ENCODE peak calls at places on chromosome 15, in six cellular contexts. B is Kasumi-1; U is CD4-positive, CD25-positive, alpha-beta regulatory T cell; A is activated naive CD8-positive, alpha-beta T cell treated with anti-CD3 and anti-CD28 coated beads, Interleukin-2, amount 50 U/mL, for 16 hours; Z is astrocyte of the spinal cord; D is activated naive CD4-positive, alpha-beta T cell treated with anti-CD3 and anti-CD28 coated beads for 36 hours. S is an unnamed sample.

GRCh38 chr15:63256433-63256884 is 20.9 kb upstream of the APH1B start:
- DNase-seq in U (no peak), D (no peak), Z (peak), A (no peak), B (no peak), S (peak)

GRCh38 chr15:57307527-57308193 is 68.6 kb upstream of the CGNL1 start:
- DNase-seq in A (no peak), U (no peak), B (no peak), Z (no peak), D (no peak), S (no peak)

GRCh38 chr15:63634154-63634553 is 37.0 kb downstream of the FBXL22 start:
- DNase-seq in A (no peak), D (no peak), B (no peak), Z (no peak), U (no peak), S (no peak)

GRCh38 chr15:40825661-40826088 is 2.8 kb downstream of the PPP1R14D start:
- DNase-seq in A (no peak), D (no peak), Z (peak), B (no peak), U (no peak), S (peak)

GRCh38 chr15:32867313-32867626 is 149.5 kb downstream of the GREM1 start:
- DNase-seq in D (no peak), U (no peak), Z (peak), A (no peak), B (no peak), S (peak)

GRCh38 chr15:40846846-40847224 is 3.0 kb downstream of the SPINT1 start:
- DNase-seq in U (no peak), A (no peak), D (no peak), B (no peak), Z (no peak), S (no peak)

GRCh38 chr15:81029416-81030367 is 29.0 kb downstream of the TLNRD1 start:
- DNase-seq in Z (peak), A (no peak), U (no peak), B (no peak), D (no peak), S (peak)

GRCh38 chr15:88077249-88077810 is 179.2 kb downstream of the NTRK3 start:
- DNase-seq in U (no peak), A (no peak), B (no peak), Z (no peak), D (no peak), S (no peak)

GRCh38 chr15:79133309-79133708 is 42.7 kb upstream of the RASGRF1 start:
- DNase-seq in B (no peak), D (no peak), U (no peak), Z (no peak), A (no peak), S (no peak)

GRCh38 chr15:74960995-74961588 is 4.5 kb upstream of the RPP25 start:
- DNase-seq in A (no peak), B (no peak), U (no peak), Z (no peak), D (no peak), S (peak)

GRCh38 chr15:48470096-48470495 is 138.9 kb downstream of the DUT start:
- DNase-seq in B (no peak), U (no peak), A (no peak), D (no peak), Z (no peak), S (peak)

GRCh38 chr15:49890689-49891088 is 228.3 kb downstream of the ATP8B4 start:
- DNase-seq in B (no peak), Z (no peak), D (no peak), A (no peak), U (no peak), S (no peak)

GRCh38 chr15:76986743-76987142 is 8.2 kb upstream of the PSTPIP1 start:
- DNase-seq in D (peak), U (no peak), A (no peak), Z (no peak), B (no peak), S (no peak)

GRCh38 chr15:50176869-50177268 is 5.1 kb upstream of the SLC27A2 start:
- DNase-seq in B (no peak), Z (no peak), U (no peak), D (no peak), A (no peak), S (peak)

GRCh38 chr15:88647362-88648105 is 8.7 kb downstream of the ISG20 start:
- DNase-seq in D (peak), A (no peak), Z (no peak), U (no peak), B (no peak), S (no peak)

GRCh38 chr15:74144153-74144775 is 13.9 kb downstream of the ISLR2 start:
- DNase-seq in A (no peak), Z (no peak), U (no peak), B (no peak), D (no peak), S (no peak)

GRCh38 chr15:100972975-100973350 is 53.8 kb downstream of the LRRK1 start:
- DNase-seq in U (no peak), D (no peak), Z (no peak), A (no peak), B (no peak), S (no peak)

GRCh38 chr15:52649686-52650085 is 29.5 kb downstream of the ATOSA start:
- DNase-seq in U (no peak), B (no peak), A (no peak), D (no peak), Z (no peak), S (peak)

GRCh38 chr15:73366766-73367623 is 1.8 kb downstream of the HCN4 start:
- DNase-seq in A (no peak), Z (no peak), U (no peak), D (no peak), B (no peak), S (no peak)

GRCh38 chr15:40293905-40294895 is 11.3 kb upstream of the ANKRD63 start:
- DNase-seq in D (no peak), A (no peak), U (no peak), Z (no peak), B (no peak), S (no peak)

GRCh38 chr15:74242296-74242929 is 6.3 kb downstream of the CCDC33 start:
- DNase-seq in A (no peak), B (no peak), D (no peak), U (no peak), Z (peak), S (peak)

GRCh38 chr15:53536479-53537120 is 222.9 kb downstream of the WDR72 start:
- DNase-seq in B (no peak), A (no peak), D (no peak), U (no peak), Z (peak), S (no peak)

GRCh38 chr15:90871716-90872480 is 3.5 kb downstream of the FURIN start:
- DNase-seq in U (no peak), B (no peak), D (peak), A (no peak), Z (no peak), S (no peak)

GRCh38 chr15:74863239-74864056 is 9.7 kb downstream of the SCAMP2 start:
- DNase-seq in D (peak), Z (peak), B (no peak), A (no peak), U (no peak), S (no peak)

GRCh38 chr15:60592386-60593339 is 113.7 kb upstream of the ICE2 start:
- DNase-seq in Z (peak), D (peak), A (peak), B (no peak), U (peak), S (peak)

GRCh38 chr15:93126496-93127083 is 37.6 kb upstream of the RGMA start:
- DNase-seq in B (no peak), Z (no peak), D (no peak), U (no peak), A (no peak), S (no peak)

GRCh38 chr15:48680841-48681240 is 35.3 kb upstream of the FBN1 start:
- DNase-seq in Z (peak), A (no peak), D (no peak), B (no peak), U (no peak), S (peak)

GRCh38 chr15:76866716-76867321 is 38.3 kb downstream of the SCAPER start:
- DNase-seq in A (no peak), D (peak), B (peak), U (peak), Z (peak), S (peak)

GRCh38 chr15:101499863-101500713 is 10.6 kb upstream of the PCSK6 start:
- DNase-seq in B (peak), D (peak), A (no peak), U (no peak), Z (no peak), S (peak)

GRCh38 chr15:50183112-50183794 is 1.3 kb downstream of the SLC27A2 start:
- DNase-seq in B (peak), A (no peak), Z (no peak), U (peak), D (peak), S (no peak)

GRCh38 chr15:29183071-29183831 is 86.4 kb downstream of the NSMCE3 start:
- DNase-seq in U (no peak), A (no peak), D (no peak), B (no peak), Z (peak), S (no peak)

GRCh38 chr15:59751552-59752413 is 62.7 kb upstream of the BNIP2 start:
- DNase-seq in Z (no peak), B (no peak), A (no peak), D (no peak), U (peak), S (peak)

GRCh38 chr15:69303337-69304175 is 4.8 kb downstream of the PAQR5 start:
- DNase-seq in D (no peak), A (no peak), Z (no peak), B (no peak), U (no peak), S (peak)

GRCh38 chr15:90192961-90193786 is 8.0 kb upstream of the SEMA4B start:
- DNase-seq in Z (no peak), D (peak), B (peak), A (no peak), U (no peak), S (no peak)

GRCh38 chr15:96046620-96047240 is 283.8 kb upstream of the NR2F2 start:
- DNase-seq in U (no peak), D (no peak), Z (no peak), A (no peak), B (no peak), S (peak)

GRCh38 chr15:57461541-57461940 is 85.2 kb downstream of the CGNL1 start:
- DNase-seq in D (no peak), B (no peak), U (no peak), A (no peak), Z (no peak), S (no peak)

S was measured in LHCN-M2.